ENCODE peak calls at places on chromosomes 16 and 17, in ten cellular contexts. One of them, this sample, is unnamed. For H3K4me1, the result is how much of the 10 kb centered on the place peaks cover.

GRCh38 chr16:57409870-57410585 is 5.5 kb downstream of the CCL17 start:
- DNase-seq in IMR-90: no peak
- DNase-seq in lung: no peak
- DNase-seq in PC-9: peak
- DNase-seq in kidney: no peak
- DNase-seq in OCI-LY7: no peak
- DNase-seq in small intestine: no peak
- DNase-seq in CD8-positive, alpha-beta memory T cell: no peak
- DNase-seq in upper lobe of right lung: no peak
- DNase-seq in ascending aorta: no peak
- DNase-seq in this sample: peak

GRCh38 chr16:85513649-85514048 is 99.5 kb upstream of the GSE1 start:
- DNase-seq in IMR-90: no peak
- DNase-seq in CD8-positive, alpha-beta memory T cell: no peak
- DNase-seq in small intestine: no peak
- DNase-seq in ascending aorta: no peak
- DNase-seq in PC-9: no peak
- DNase-seq in OCI-LY7: no peak
- DNase-seq in upper lobe of right lung: no peak
- DNase-seq in lung: no peak
- DNase-seq in kidney: no peak
- DNase-seq in this sample: no peak

GRCh38 chr17:36978810-36979584 is 30.2 kb downstream of the AATF start:
- DNase-seq in IMR-90: no peak
- DNase-seq in CD8-positive, alpha-beta memory T cell: no peak
- DNase-seq in PC-9: no peak
- DNase-seq in kidney: no peak
- DNase-seq in small intestine: no peak
- DNase-seq in upper lobe of right lung: no peak
- DNase-seq in OCI-LY7: no peak
- DNase-seq in ascending aorta: no peak
- DNase-seq in lung: no peak
- DNase-seq in this sample: no peak

GRCh38 chr17:2958706-2959222 is 104.6 kb downstream of the OR1D5 start:
- DNase-seq in upper lobe of right lung: peak
- DNase-seq in CD8-positive, alpha-beta memory T cell: no peak
- DNase-seq in kidney: no peak
- DNase-seq in OCI-LY7: no peak
- DNase-seq in ascending aorta: no peak
- DNase-seq in lung: no peak
- DNase-seq in small intestine: no peak
- DNase-seq in PC-9: no peak
- DNase-seq in IMR-90: no peak
- DNase-seq in this sample: no peak

GRCh38 chr17:81648707-81649085 is 7.6 kb downstream of the PDE6G start:
- DNase-seq in ascending aorta: no peak
- DNase-seq in upper lobe of right lung: no peak
- DNase-seq in OCI-LY7: no peak
- DNase-seq in small intestine: no peak
- DNase-seq in PC-9: no peak
- DNase-seq in kidney: no peak
- DNase-seq in IMR-90: no peak
- DNase-seq in CD8-positive, alpha-beta memory T cell: no peak
- DNase-seq in lung: no peak
- DNase-seq in this sample: peak

GRCh38 chr16:84329849-84330684 is 35.4 kb downstream of the WFDC1 start:
- DNase-seq in IMR-90: no peak
- DNase-seq in small intestine: no peak
- DNase-seq in CD8-positive, alpha-beta memory T cell: no peak
- DNase-seq in PC-9: no peak
- DNase-seq in ascending aorta: no peak
- DNase-seq in upper lobe of right lung: peak
- DNase-seq in kidney: no peak
- DNase-seq in lung: no peak
- DNase-seq in OCI-LY7: no peak
- DNase-seq in this sample: no peak

GRCh38 chr17:31321481-31321880 is at the start of gene EVI2A:
- DNase-seq in IMR-90: peak
- DNase-seq in CD8-positive, alpha-beta memory T cell: peak
- DNase-seq in upper lobe of right lung: no peak
- DNase-seq in ascending aorta: no peak
- DNase-seq in lung: no peak
- DNase-seq in small intestine: peak
- DNase-seq in PC-9: no peak
- DNase-seq in kidney: no peak
- DNase-seq in OCI-LY7: peak
- DNase-seq in this sample: no peak

GRCh38 chr17:57605734-57606105 is 139.4 kb downstream of the CCDC182 start:
- DNase-seq in OCI-LY7: no peak
- DNase-seq in CD8-positive, alpha-beta memory T cell: no peak
- DNase-seq in ascending aorta: no peak
- DNase-seq in kidney: no peak
- DNase-seq in upper lobe of right lung: peak
- DNase-seq in lung: no peak
- DNase-seq in PC-9: no peak
- DNase-seq in small intestine: no peak
- DNase-seq in IMR-90: no peak
- DNase-seq in this sample: no peak

GRCh38 chr17:39923836-39924690 is 3.3 kb downstream of the ORMDL3 start:
- DNase-seq in upper lobe of right lung: no peak
- DNase-seq in lung: no peak
- DNase-seq in ascending aorta: no peak
- DNase-seq in CD8-positive, alpha-beta memory T cell: no peak
- DNase-seq in small intestine: no peak
- DNase-seq in IMR-90: peak
- DNase-seq in PC-9: no peak
- DNase-seq in kidney: no peak
- DNase-seq in OCI-LY7: no peak
- DNase-seq in this sample: peak

GRCh38 chr17:41016578-41017215 is 7.8 kb upstream of the KRTAP3-1 start:
- DNase-seq in kidney: no peak
- DNase-seq in upper lobe of right lung: no peak
- DNase-seq in OCI-LY7: no peak
- DNase-seq in ascending aorta: no peak
- DNase-seq in PC-9: no peak
- DNase-seq in CD8-positive, alpha-beta memory T cell: no peak
- DNase-seq in IMR-90: no peak
- DNase-seq in small intestine: no peak
- DNase-seq in lung: no peak
- DNase-seq in this sample: no peak

GRCh38 chr16:27503662-27504061 is 46.1 kb downstream of the GTF3C1 start:
- DNase-seq in kidney: no peak
- DNase-seq in PC-9: no peak
- DNase-seq in CD8-positive, alpha-beta memory T cell: no peak
- DNase-seq in OCI-LY7: no peak
- DNase-seq in ascending aorta: no peak
- DNase-seq in small intestine: no peak
- DNase-seq in lung: no peak
- DNase-seq in upper lobe of right lung: no peak
- DNase-seq in IMR-90: no peak
- DNase-seq in this sample: no peak

GRCh38 chr17:77462553-77463497 is 322.1 kb downstream of the SEC14L1 start:
- DNase-seq in small intestine: no peak
- DNase-seq in lung: no peak
- DNase-seq in PC-9: no peak
- DNase-seq in CD8-positive, alpha-beta memory T cell: no peak
- DNase-seq in ascending aorta: no peak
- DNase-seq in upper lobe of right lung: no peak
- DNase-seq in IMR-90: no peak
- DNase-seq in kidney: no peak
- DNase-seq in OCI-LY7: no peak
- DNase-seq in this sample: no peak
- H3K27ac ChIP-seq in small intestine: peak
- H3K27ac ChIP-seq in lung: no peak
- H3K27ac ChIP-seq in PC-9: no peak
- H3K27ac ChIP-seq in CD8-positive, alpha-beta memory T cell: peak
- H3K27ac ChIP-seq in ascending aorta: no peak
- H3K27ac ChIP-seq in upper lobe of right lung: peak
- H3K27ac ChIP-seq in IMR-90: no peak
- H3K27ac ChIP-seq in kidney: no peak
- H3K27ac ChIP-seq in OCI-LY7: peak
- H3K27ac ChIP-seq in this sample: no peak

GRCh38 chr16:87463722-87464690 is 28.8 kb downstream of the ZCCHC14 start:
- DNase-seq in PC-9: no peak
- DNase-seq in OCI-LY7: peak
- DNase-seq in kidney: no peak
- DNase-seq in upper lobe of right lung: no peak
- DNase-seq in ascending aorta: peak
- DNase-seq in lung: peak
- DNase-seq in small intestine: no peak
- DNase-seq in CD8-positive, alpha-beta memory T cell: peak
- DNase-seq in IMR-90: peak
- DNase-seq in this sample: peak
- H3K4me1 ChIP-seq in PC-9: under half
- H3K4me1 ChIP-seq in OCI-LY7: under half
- H3K4me1 ChIP-seq in kidney: under half
- H3K4me1 ChIP-seq in upper lobe of right lung: half or more
- H3K4me1 ChIP-seq in ascending aorta: under half
- H3K4me1 ChIP-seq in lung: under half
- H3K4me1 ChIP-seq in small intestine: under half
- H3K4me1 ChIP-seq in CD8-positive, alpha-beta memory T cell: under half
- H3K4me1 ChIP-seq in IMR-90: under half
- H3K4me1 ChIP-seq in this sample: under half

GRCh38 chr17:61496957-61497653 is 44.9 kb downstream of the TBX4 start:
- DNase-seq in ascending aorta: no peak
- DNase-seq in PC-9: no peak
- DNase-seq in CD8-positive, alpha-beta memory T cell: no peak
- DNase-seq in IMR-90: no peak
- DNase-seq in lung: no peak
- DNase-seq in small intestine: no peak
- DNase-seq in OCI-LY7: no peak
- DNase-seq in upper lobe of right lung: no peak
- DNase-seq in kidney: no peak
- DNase-seq in this sample: no peak

GRCh38 chr17:61492759-61493526 is 40.7 kb downstream of the TBX4 start:
- DNase-seq in IMR-90: peak
- DNase-seq in kidney: no peak
- DNase-seq in upper lobe of right lung: no peak
- DNase-seq in CD8-positive, alpha-beta memory T cell: no peak
- DNase-seq in PC-9: no peak
- DNase-seq in small intestine: no peak
- DNase-seq in OCI-LY7: no peak
- DNase-seq in ascending aorta: no peak
- DNase-seq in lung: no peak
- DNase-seq in this sample: no peak

GRCh38 chr17:61496174-61496956 is 44.1 kb downstream of the TBX4 start:
- DNase-seq in ascending aorta: no peak
- DNase-seq in PC-9: no peak
- DNase-seq in small intestine: no peak
- DNase-seq in CD8-positive, alpha-beta memory T cell: no peak
- DNase-seq in lung: no peak
- DNase-seq in kidney: no peak
- DNase-seq in OCI-LY7: no peak
- DNase-seq in IMR-90: no peak
- DNase-seq in upper lobe of right lung: no peak
- DNase-seq in this sample: no peak

GRCh38 chr17:61494325-61495160 is 42.3 kb downstream of the TBX4 start:
- DNase-seq in IMR-90: no peak
- DNase-seq in upper lobe of right lung: no peak
- DNase-seq in PC-9: no peak
- DNase-seq in ascending aorta: no peak
- DNase-seq in CD8-positive, alpha-beta memory T cell: no peak
- DNase-seq in OCI-LY7: no peak
- DNase-seq in kidney: no peak
- DNase-seq in small intestine: peak
- DNase-seq in lung: no peak
- DNase-seq in this sample: no peak

GRCh38 chr17:61495161-61495857 is 43.1 kb downstream of the TBX4 start:
- DNase-seq in ascending aorta: no peak
- DNase-seq in small intestine: peak
- DNase-seq in CD8-positive, alpha-beta memory T cell: no peak
- DNase-seq in PC-9: peak
- DNase-seq in lung: no peak
- DNase-seq in IMR-90: peak
- DNase-seq in OCI-LY7: no peak
- DNase-seq in upper lobe of right lung: no peak
- DNase-seq in kidney: no peak
- DNase-seq in this sample: no peak
- H3K4me3 ChIP-seq in ascending aorta: no peak
- H3K4me3 ChIP-seq in small intestine: no peak
- H3K4me3 ChIP-seq in CD8-positive, alpha-beta memory T cell: no peak
- H3K4me3 ChIP-seq in PC-9: peak
- H3K4me3 ChIP-seq in lung: no peak
- H3K4me3 ChIP-seq in IMR-90: no peak
- H3K4me3 ChIP-seq in OCI-LY7: no peak
- H3K4me3 ChIP-seq in upper lobe of right lung: no peak
- H3K4me3 ChIP-seq in kidney: no peak
- H3K4me3 ChIP-seq in this sample: no peak

GRCh38 chr16:48172682-48173081 is 16.9 kb upstream of the ABCC12 start:
- DNase-seq in PC-9: no peak
- DNase-seq in small intestine: no peak
- DNase-seq in OCI-LY7: no peak
- DNase-seq in ascending aorta: no peak
- DNase-seq in lung: no peak
- DNase-seq in kidney: no peak
- DNase-seq in CD8-positive, alpha-beta memory T cell: no peak
- DNase-seq in upper lobe of right lung: no peak
- DNase-seq in IMR-90: no peak
- DNase-seq in this sample: no peak
- H3K27ac ChIP-seq in PC-9: no peak
- H3K27ac ChIP-seq in small intestine: no peak
- H3K27ac ChIP-seq in OCI-LY7: no peak
- H3K27ac ChIP-seq in ascending aorta: no peak
- H3K27ac ChIP-seq in lung: no peak
- H3K27ac ChIP-seq in kidney: no peak
- H3K27ac ChIP-seq in CD8-positive, alpha-beta memory T cell: no peak
- H3K27ac ChIP-seq in upper lobe of right lung: no peak
- H3K27ac ChIP-seq in IMR-90: no peak
- H3K27ac ChIP-seq in this sample: no peak

This sample was measured in right cardiac atrium.